ENCODE peak calls at places on chromosomes 6 and 20, in four cellular contexts. One of them, this sample, is unnamed.

GRCh38 chr6:36856277-36856676 is 17.0 kb upstream of the CPNE5 start:
- DNase-seq in H1: no peak
- DNase-seq in HepG2: no peak
- DNase-seq in K562: no peak
- DNase-seq in this sample: no peak

GRCh38 chr6:297571-298232 is 5.4 kb downstream of the DUSP22 start:
- DNase-seq in K562: no peak
- DNase-seq in H1: no peak
- DNase-seq in HepG2: no peak
- DNase-seq in this sample: no peak

GRCh38 chr6:28768187-28768913 is 155.4 kb downstream of the TRIM27 start:
- DNase-seq in HepG2: no peak
- DNase-seq in H1: no peak
- DNase-seq in K562: no peak
- DNase-seq in this sample: no peak

GRCh38 chr20:37651932-37652331 is 41.9 kb upstream of the CTNNBL1 start:
- DNase-seq in HepG2: peak
- DNase-seq in K562: peak
- DNase-seq in H1: peak
- DNase-seq in this sample: no peak

GRCh38 chr20:11890331-11891080 is 27.2 kb upstream of the BTBD3 start:
- DNase-seq in K562: peak
- DNase-seq in HepG2: peak
- DNase-seq in H1: peak
- DNase-seq in this sample: peak

GRCh38 chr20:2604506-2604835 is 48.0 kb upstream of the NOP56 start:
- DNase-seq in H1: no peak
- DNase-seq in HepG2: no peak
- DNase-seq in K562: no peak
- DNase-seq in this sample: no peak

GRCh38 chr6:110404602-110405001 is 10.8 kb downstream of the DDO start:
- DNase-seq in HepG2: no peak
- DNase-seq in K562: no peak
- DNase-seq in H1: no peak
- DNase-seq in this sample: no peak

GRCh38 chr6:38152620-38153019 is 333.1 kb downstream of the ZFAND3 start:
- DNase-seq in H1: no peak
- DNase-seq in HepG2: no peak
- DNase-seq in K562: no peak
- DNase-seq in this sample: no peak

GRCh38 chr6:36615018-36615761 is 21.0 kb downstream of the SRSF3 start:
- DNase-seq in H1: no peak
- DNase-seq in K562: peak
- DNase-seq in HepG2: peak
- DNase-seq in this sample: no peak

GRCh38 chr20:760751-761417 is 7.4 kb downstream of the SLC52A3 start:
- DNase-seq in H1: peak
- DNase-seq in K562: peak
- DNase-seq in HepG2: peak
- DNase-seq in this sample: no peak

GRCh38 chr6:80338201-80338836 is 231.8 kb downstream of the BCKDHB start:
- DNase-seq in H1: peak
- DNase-seq in HepG2: peak
- DNase-seq in K562: peak
- DNase-seq in this sample: no peak

GRCh38 chr6:69907981-69908498 is 41.7 kb downstream of the COL19A1 start:
- DNase-seq in HepG2: no peak
- DNase-seq in H1: no peak
- DNase-seq in K562: no peak
- DNase-seq in this sample: no peak

GRCh38 chr6:18025591-18025990 is 38.2 kb upstream of the KIF13A start:
- DNase-seq in HepG2: no peak
- DNase-seq in H1: no peak
- DNase-seq in K562: no peak
- DNase-seq in this sample: no peak

GRCh38 chr20:10632681-10633509 is 40.9 kb downstream of the JAG1 start:
- DNase-seq in HepG2: no peak
- DNase-seq in H1: no peak
- DNase-seq in K562: no peak
- DNase-seq in this sample: no peak

GRCh38 chr6:70901324-70901723 is 55.5 kb downstream of the B3GAT2 start:
- DNase-seq in H1: no peak
- DNase-seq in K562: peak
- DNase-seq in HepG2: no peak
- DNase-seq in this sample: no peak

GRCh38 chr20:38579219-38579618 is 1.8 kb upstream of the ADIG start:
- DNase-seq in HepG2: no peak
- DNase-seq in H1: no peak
- DNase-seq in K562: no peak
- DNase-seq in this sample: no peak

GRCh38 chr6:47366335-47366879 is 56.7 kb upstream of the TNFRSF21 start:
- DNase-seq in K562: no peak
- DNase-seq in HepG2: no peak
- DNase-seq in H1: no peak
- DNase-seq in this sample: no peak

GRCh38 chr6:118719351-118720124 is 68.1 kb upstream of the CEP85L start:
- DNase-seq in HepG2: no peak
- DNase-seq in H1: no peak
- DNase-seq in K562: no peak
- DNase-seq in this sample: no peak

GRCh38 chr6:54026652-54027400 is 84.4 kb upstream of the MLIP start:
- DNase-seq in HepG2: no peak
- DNase-seq in H1: no peak
- DNase-seq in K562: no peak
- DNase-seq in this sample: no peak

GRCh38 chr6:11515773-11516172 is 21.8 kb upstream of the TMEM170B start:
- DNase-seq in H1: no peak
- DNase-seq in HepG2: no peak
- DNase-seq in K562: no peak
- DNase-seq in this sample: no peak

GRCh38 chr20:15902493-15902892 is 670.8 kb downstream of the KIF16B start:
- DNase-seq in K562: peak
- DNase-seq in HepG2: no peak
- DNase-seq in H1: peak
- DNase-seq in this sample: no peak

GRCh38 chr6:138695193-138695592 is 78.4 kb upstream of the CCDC28A start:
- DNase-seq in K562: no peak
- DNase-seq in H1: no peak
- DNase-seq in HepG2: no peak
- DNase-seq in this sample: no peak
- TF ChIP-seq BRCA1 in K562: no peak
- TF ChIP-seq BRCA1 in H1: no peak
- TF ChIP-seq BRCA1 in HepG2: no peak
- TF ChIP-seq BRCA1 in this sample: no peak

GRCh38 chr6:21375206-21375605 is 218.3 kb upstream of the SOX4 start:
- DNase-seq in HepG2: no peak
- DNase-seq in K562: no peak
- DNase-seq in H1: no peak
- DNase-seq in this sample: peak

GRCh38 chr6:21375717-21376116 is 217.8 kb upstream of the SOX4 start:
- DNase-seq in K562: no peak
- DNase-seq in H1: no peak
- DNase-seq in HepG2: no peak
- DNase-seq in this sample: no peak

GRCh38 chr6:21367649-21368154 is 225.8 kb upstream of the SOX4 start:
- DNase-seq in H1: no peak
- DNase-seq in K562: no peak
- DNase-seq in HepG2: peak
- DNase-seq in this sample: no peak

GRCh38 chr6:21367148-21367547 is 226.4 kb upstream of the SOX4 start:
- DNase-seq in HepG2: no peak
- DNase-seq in K562: no peak
- DNase-seq in H1: no peak
- DNase-seq in this sample: no peak

GRCh38 chr6:21371676-21372161 is 221.8 kb upstream of the SOX4 start:
- DNase-seq in H1: no peak
- DNase-seq in HepG2: peak
- DNase-seq in K562: no peak
- DNase-seq in this sample: no peak
- TF ChIP-seq BRCA1 in H1: no peak
- TF ChIP-seq BRCA1 in HepG2: no peak
- TF ChIP-seq BRCA1 in K562: no peak
- TF ChIP-seq BRCA1 in this sample: no peak

GRCh38 chr6:20532881-20533280 is 1.4 kb upstream of the CDKAL1 start:
- DNase-seq in H1: no peak
- DNase-seq in HepG2: no peak
- DNase-seq in K562: no peak
- DNase-seq in this sample: no peak

GRCh38 chr6:20533746-20534294 is 437 bp upstream of the CDKAL1 start:
- DNase-seq in HepG2: no peak
- DNase-seq in H1: no peak
- DNase-seq in K562: no peak
- DNase-seq in this sample: no peak

GRCh38 chr6:20538131-20538662 is 3.9 kb downstream of the CDKAL1 start:
- DNase-seq in HepG2: no peak
- DNase-seq in K562: no peak
- DNase-seq in H1: no peak
- DNase-seq in this sample: no peak

GRCh38 chr6:20534295-20534897 is at the start of gene CDKAL1:
- DNase-seq in HepG2: peak
- DNase-seq in H1: peak
- DNase-seq in K562: peak
- DNase-seq in this sample: peak

DNA sequence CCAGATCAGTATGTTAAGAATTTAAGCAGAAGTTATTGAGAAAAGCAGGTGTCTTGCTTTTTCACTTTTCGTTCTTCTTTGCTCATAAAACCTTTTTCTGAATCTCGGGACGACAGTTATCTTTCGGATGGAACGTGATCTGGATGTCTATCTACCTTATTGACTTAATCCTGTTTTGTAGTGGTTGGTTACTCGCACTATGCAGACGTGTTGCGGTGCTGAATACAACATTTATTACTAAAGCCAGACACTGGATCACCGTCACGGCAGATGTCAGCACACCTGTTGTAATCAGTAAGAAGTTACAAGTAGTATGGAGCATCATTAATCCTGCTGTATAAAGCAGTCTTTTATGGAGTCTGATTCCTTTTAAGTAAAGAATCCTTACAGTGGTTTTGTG is 649 bp downstream of the CDKAL1 start:
- DNase-seq in H1: no peak
- DNase-seq in K562: no peak
- DNase-seq in HepG2: no peak
- DNase-seq in this sample: no peak
- TF ChIP-seq BRCA1 in H1: no peak
- TF ChIP-seq BRCA1 in K562: no peak
- TF ChIP-seq BRCA1 in HepG2: no peak
- TF ChIP-seq BRCA1 in this sample: no peak

DNA sequence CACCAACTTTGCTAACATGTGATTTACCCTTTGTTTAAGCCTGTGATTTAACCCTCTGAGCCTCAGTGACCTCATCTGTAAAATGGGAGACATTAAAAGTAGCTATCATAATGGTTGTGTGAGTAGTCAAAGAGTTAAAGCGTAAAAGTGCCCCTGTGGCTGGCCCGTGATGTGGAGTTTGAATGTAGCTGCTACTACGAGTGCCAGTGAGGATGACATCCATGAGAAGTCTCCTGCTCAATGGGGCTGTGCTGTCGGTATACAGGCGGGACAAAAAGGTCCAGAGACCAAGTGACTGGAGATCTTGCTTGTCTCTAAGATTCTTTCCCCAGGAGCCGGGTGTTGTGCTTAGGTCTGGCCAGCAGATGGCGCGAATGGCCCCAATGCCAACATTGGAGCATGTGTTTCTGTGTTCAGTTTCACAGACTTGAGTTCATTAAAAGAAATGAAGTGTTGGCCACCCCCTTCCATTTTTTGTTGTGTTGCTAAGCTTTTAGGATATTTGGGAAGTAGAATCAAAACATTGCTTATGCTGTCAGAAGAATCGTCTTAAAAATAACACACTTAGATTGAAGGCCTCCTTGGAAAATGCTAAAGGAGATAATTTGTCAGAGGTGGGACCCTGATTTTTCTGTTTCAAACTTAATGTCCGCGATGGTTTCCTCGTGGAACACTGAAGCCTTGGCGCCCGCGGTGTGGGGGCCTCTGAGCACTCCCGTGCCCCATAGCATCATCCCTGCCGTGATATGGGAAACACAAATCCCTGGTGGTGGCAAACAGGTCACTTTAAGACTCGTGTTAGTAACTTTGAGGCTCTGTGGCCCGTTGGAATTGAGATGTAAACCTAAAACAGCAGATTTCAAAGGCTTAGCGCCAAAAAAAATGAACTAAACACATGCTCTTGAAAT is 9.3 kb upstream of the RBM38 start:
- DNase-seq in HepG2: peak
- DNase-seq in H1: no peak
- DNase-seq in K562: peak
- DNase-seq in this sample: no peak
- TF ChIP-seq BRCA1 in HepG2: no peak
- TF ChIP-seq BRCA1 in H1: no peak
- TF ChIP-seq BRCA1 in K562: no peak
- TF ChIP-seq BRCA1 in this sample: no peak

GRCh38 chr20:21515300-21516179 is 1.7 kb upstream of the NKX2-2 start:
- DNase-seq in K562: no peak
- DNase-seq in H1: no peak
- DNase-seq in HepG2: no peak
- DNase-seq in this sample: no peak

GRCh38 chr20:21513181-21513663 is 642 bp downstream of the NKX2-2 start:
- DNase-seq in H1: no peak
- DNase-seq in K562: no peak
- DNase-seq in HepG2: no peak
- DNase-seq in this sample: no peak

GRCh38 chr20:21516180-21516567 is 2.3 kb upstream of the NKX2-2 start:
- DNase-seq in H1: no peak
- DNase-seq in HepG2: no peak
- DNase-seq in K562: no peak
- DNase-seq in this sample: no peak

GRCh38 chr20:21513881-21514540 is at the start of gene NKX2-2:
- DNase-seq in K562: no peak
- DNase-seq in HepG2: no peak
- DNase-seq in H1: no peak
- DNase-seq in this sample: no peak

DNA sequence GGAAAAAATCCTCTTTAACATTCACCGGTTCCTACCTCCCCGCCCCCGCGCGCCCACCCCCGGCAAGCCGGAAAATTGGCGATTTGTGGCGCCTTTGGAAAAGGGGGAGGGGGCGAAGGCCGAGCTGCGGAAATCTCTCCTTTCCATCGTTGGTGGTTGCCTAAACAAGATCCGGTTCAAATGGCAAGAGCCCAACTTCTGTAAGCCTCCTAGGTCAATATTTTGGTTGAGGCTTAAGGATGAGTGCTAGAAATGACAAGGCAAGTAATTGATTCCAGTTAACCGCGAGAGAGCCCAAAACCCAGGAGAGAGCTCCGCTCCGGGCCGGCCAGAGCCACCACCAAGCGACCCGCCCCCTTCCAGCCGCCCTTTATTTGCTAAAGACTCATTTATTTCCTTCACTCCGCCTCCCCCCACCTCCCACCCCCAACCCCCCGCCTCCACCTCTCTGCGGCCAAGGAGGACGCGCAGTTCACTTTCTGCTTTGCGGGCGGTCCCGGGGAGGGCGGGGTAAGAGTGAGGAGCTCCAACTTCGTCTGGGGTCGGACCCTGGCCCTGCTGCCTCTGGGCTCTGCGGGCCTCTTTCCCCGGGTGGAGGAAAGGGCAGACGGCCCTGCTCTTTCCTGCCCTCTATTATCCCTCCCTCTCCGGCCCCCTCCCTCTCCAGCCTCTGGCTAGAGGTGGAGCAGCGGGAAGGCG is 838 bp upstream of the NKX2-2 start:
- DNase-seq in K562: no peak
- DNase-seq in HepG2: no peak
- DNase-seq in H1: no peak
- DNase-seq in this sample: no peak
- TF ChIP-seq BRCA1 in K562: no peak
- TF ChIP-seq BRCA1 in HepG2: no peak
- TF ChIP-seq BRCA1 in H1: no peak
- TF ChIP-seq BRCA1 in this sample: no peak

This sample was measured in GM12878.